ENCODE peak calls at places on chromosome 4, in five cellular contexts. One of them, this sample, is unnamed.

GRCh38 chr4:127141857-127142256 is 490.9 kb upstream of the INTU start:
- DNase-seq in transverse colon: no peak
- DNase-seq in GM23338: no peak
- DNase-seq in NCI-H2029 treated with DMSO at 0.1 percent for 48 hours: no peak
- DNase-seq in iris pigment epithelial cell: peak
- DNase-seq in this sample: no peak

GRCh38 chr4:1973661-1974060 is 35.1 kb downstream of the NELFA start:
- DNase-seq in transverse colon: no peak
- DNase-seq in GM23338: no peak
- DNase-seq in NCI-H2029 treated with DMSO at 0.1 percent for 48 hours: no peak
- DNase-seq in iris pigment epithelial cell: no peak
- DNase-seq in this sample: no peak

GRCh38 chr4:123997116-123997515 is 600.5 kb downstream of the SPRY1 start:
- DNase-seq in transverse colon: no peak
- DNase-seq in GM23338: peak
- DNase-seq in NCI-H2029 treated with DMSO at 0.1 percent for 48 hours: no peak
- DNase-seq in iris pigment epithelial cell: no peak
- DNase-seq in this sample: no peak

GRCh38 chr4:159163522-159163921 is 60.6 kb downstream of the RAPGEF2 start:
- DNase-seq in transverse colon: no peak
- DNase-seq in GM23338: no peak
- DNase-seq in NCI-H2029 treated with DMSO at 0.1 percent for 48 hours: no peak
- DNase-seq in iris pigment epithelial cell: no peak
- DNase-seq in this sample: no peak

GRCh38 chr4:6676722-6677558 is 16.7 kb upstream of the S100P start:
- DNase-seq in transverse colon: no peak
- DNase-seq in GM23338: no peak
- DNase-seq in NCI-H2029 treated with DMSO at 0.1 percent for 48 hours: no peak
- DNase-seq in iris pigment epithelial cell: no peak
- DNase-seq in this sample: no peak

GRCh38 chr4:129438582-129438981 is 342.6 kb downstream of the C4orf33 start:
- DNase-seq in transverse colon: no peak
- DNase-seq in GM23338: no peak
- DNase-seq in NCI-H2029 treated with DMSO at 0.1 percent for 48 hours: no peak
- DNase-seq in iris pigment epithelial cell: no peak
- DNase-seq in this sample: no peak

GRCh38 chr4:111628437-111628836 is 516.8 kb upstream of the FAM241A start:
- DNase-seq in transverse colon: no peak
- DNase-seq in GM23338: no peak
- DNase-seq in NCI-H2029 treated with DMSO at 0.1 percent for 48 hours: no peak
- DNase-seq in iris pigment epithelial cell: peak
- DNase-seq in this sample: no peak

GRCh38 chr4:10737335-10737734 is 52.8 kb upstream of the CLNK start:
- DNase-seq in transverse colon: no peak
- DNase-seq in GM23338: peak
- DNase-seq in NCI-H2029 treated with DMSO at 0.1 percent for 48 hours: no peak
- DNase-seq in iris pigment epithelial cell: peak
- DNase-seq in this sample: no peak

GRCh38 chr4:123955167-123955824 is 558.7 kb downstream of the SPRY1 start:
- DNase-seq in transverse colon: no peak
- DNase-seq in GM23338: no peak
- DNase-seq in NCI-H2029 treated with DMSO at 0.1 percent for 48 hours: no peak
- DNase-seq in iris pigment epithelial cell: no peak
- DNase-seq in this sample: no peak

GRCh38 chr4:7156273-7157139 is 35.8 kb upstream of the SORCS2 start:
- DNase-seq in transverse colon: no peak
- DNase-seq in GM23338: peak
- DNase-seq in NCI-H2029 treated with DMSO at 0.1 percent for 48 hours: no peak
- DNase-seq in iris pigment epithelial cell: peak
- DNase-seq in this sample: no peak

GRCh38 chr4:945274-946102 is 13.2 kb downstream of the TMEM175 start:
- DNase-seq in transverse colon: no peak
- DNase-seq in GM23338: no peak
- DNase-seq in NCI-H2029 treated with DMSO at 0.1 percent for 48 hours: no peak
- DNase-seq in iris pigment epithelial cell: peak
- DNase-seq in this sample: no peak

GRCh38 chr4:7781993-7782392 is 157.7 kb downstream of the AFAP1 start:
- DNase-seq in transverse colon: no peak
- DNase-seq in GM23338: no peak
- DNase-seq in NCI-H2029 treated with DMSO at 0.1 percent for 48 hours: no peak
- DNase-seq in iris pigment epithelial cell: no peak
- DNase-seq in this sample: no peak

GRCh38 chr4:152202415-152202814 is 333.5 kb downstream of the FBXW7 start:
- DNase-seq in transverse colon: no peak
- DNase-seq in GM23338: no peak
- DNase-seq in NCI-H2029 treated with DMSO at 0.1 percent for 48 hours: no peak
- DNase-seq in iris pigment epithelial cell: no peak
- DNase-seq in this sample: no peak

GRCh38 chr4:22474636-22475310 is 41.1 kb downstream of the ADGRA3 start:
- DNase-seq in transverse colon: no peak
- DNase-seq in GM23338: no peak
- DNase-seq in NCI-H2029 treated with DMSO at 0.1 percent for 48 hours: no peak
- DNase-seq in iris pigment epithelial cell: peak
- DNase-seq in this sample: no peak

GRCh38 chr4:140071806-140072205 is 82.2 kb downstream of the MAML3 start:
- DNase-seq in transverse colon: peak
- DNase-seq in GM23338: no peak
- DNase-seq in NCI-H2029 treated with DMSO at 0.1 percent for 48 hours: no peak
- DNase-seq in iris pigment epithelial cell: peak
- DNase-seq in this sample: no peak

GRCh38 chr4:16897991-16898827 is at the start of gene LDB2:
- DNase-seq in transverse colon: peak
- DNase-seq in GM23338: peak
- DNase-seq in NCI-H2029 treated with DMSO at 0.1 percent for 48 hours: no peak
- DNase-seq in iris pigment epithelial cell: peak
- DNase-seq in this sample: no peak

GRCh38 chr4:60579335-60579734 is 620.8 kb upstream of the ADGRL3 start:
- DNase-seq in transverse colon: no peak
- DNase-seq in GM23338: no peak
- DNase-seq in NCI-H2029 treated with DMSO at 0.1 percent for 48 hours: no peak
- DNase-seq in iris pigment epithelial cell: no peak
- DNase-seq in this sample: peak

GRCh38 chr4:174757736-174758135 is 71.3 kb downstream of the GLRA3 start:
- DNase-seq in transverse colon: no peak
- DNase-seq in GM23338: peak
- DNase-seq in NCI-H2029 treated with DMSO at 0.1 percent for 48 hours: no peak
- DNase-seq in iris pigment epithelial cell: no peak
- DNase-seq in this sample: no peak

This sample was measured in NCI-H226.